ENCODE peak calls at places on chromosomes 11 and 22, in nine cellular contexts. A is body of pancreas, M is pancreas, O is thoracic aorta, Z is transverse colon, V is hepatocyte, I is PC-9, K is cardiac fibroblast, E is GM23338. W is an unnamed sample.

GRCh38 chr11:1652778-1653540 is 23.4 kb downstream of the KRTAP5-5 start:
- DNase-seq in E (peak), M (peak), I (no peak), O (peak), Z (peak), V (peak), A (peak), K (peak), W (peak)

GRCh38 chr11:45333506-45333971 is 47.4 kb upstream of the SYT13 start:
- DNase-seq in V (peak), A (peak), O (no peak), K (peak), Z (peak), M (no peak), E (peak), I (no peak), W (peak)

GRCh38 chr11:30585892-30586250 is 282 bp downstream of the MPPED2 start:
- DNase-seq in O (no peak), Z (peak), I (no peak), M (peak), K (no peak), A (peak), E (peak), V (peak), W (no peak)

GRCh38 chr11:2421996-2422395 is 21.4 kb downstream of the TSSC4 start:
- DNase-seq in K (no peak), V (no peak), Z (no peak), I (no peak), E (no peak), A (no peak), M (peak), O (no peak), W (no peak)

GRCh38 chr11:123545726-123546125 is 108.7 kb downstream of the SCN3B start:
- DNase-seq in V (no peak), I (no peak), K (no peak), A (no peak), E (no peak), M (no peak), O (no peak), Z (no peak), W (no peak)

GRCh38 chr11:90701040-90701439 is 478.2 kb upstream of the CHORDC1 start:
- DNase-seq in O (no peak), M (no peak), A (no peak), Z (no peak), K (peak), E (no peak), I (no peak), V (no peak), W (no peak)

GRCh38 chr11:12810497-12810896 is 136.3 kb downstream of the TEAD1 start:
- DNase-seq in K (peak), I (no peak), E (no peak), V (no peak), O (no peak), A (no peak), M (no peak), Z (no peak), W (no peak)

GRCh38 chr11:33642461-33643166 is 58.0 kb downstream of the C11orf91 start:
- DNase-seq in Z (no peak), E (no peak), V (no peak), K (no peak), A (no peak), M (no peak), I (peak), O (no peak), W (peak)

GRCh38 chr11:117097567-117098268 is 510 bp downstream of the SIK3 start:
- DNase-seq in K (no peak), I (no peak), M (peak), A (peak), E (peak), Z (peak), O (no peak), V (peak), W (peak)

GRCh38 chr22:38843716-38844660 is at the start of gene NPTXR:
- DNase-seq in K (no peak), V (peak), M (peak), A (peak), E (peak), Z (peak), I (no peak), O (no peak), W (peak)

GRCh38 chr11:116529210-116529609 is 243.6 kb downstream of the BUD13 start:
- DNase-seq in E (no peak), I (no peak), A (no peak), O (no peak), M (no peak), K (no peak), Z (no peak), V (no peak), W (no peak)

GRCh38 chr22:50119768-50120251 is 30.0 kb downstream of the MOV10L1 start:
- DNase-seq in M (no peak), Z (no peak), O (no peak), E (no peak), V (no peak), A (no peak), I (no peak), K (peak), W (no peak)

GRCh38 chr22:18044548-18045271 is 20.3 kb upstream of the MICAL3 start:
- DNase-seq in V (no peak), K (peak), E (no peak), I (no peak), M (peak), O (no peak), Z (no peak), A (peak), W (no peak)

GRCh38 chr11:43010042-43010441 is 301.8 kb upstream of the API5 start:
- DNase-seq in E (no peak), K (no peak), A (no peak), Z (no peak), V (no peak), O (no peak), M (no peak), I (no peak), W (no peak)

GRCh38 chr11:92449780-92450179 is 225.2 kb downstream of the FAT3 start:
- DNase-seq in V (no peak), A (no peak), M (no peak), I (no peak), O (no peak), K (no peak), E (no peak), Z (no peak), W (no peak)

GRCh38 chr11:76656087-76656531 is 14.4 kb downstream of the LRRC32 start:
- DNase-seq in K (no peak), O (no peak), E (no peak), I (no peak), A (no peak), Z (no peak), M (no peak), V (no peak), W (no peak)

GRCh38 chr11:20397281-20397680 is 9.8 kb downstream of the PRMT3 start:
- DNase-seq in E (peak), O (no peak), A (no peak), I (no peak), Z (no peak), V (peak), K (peak), M (no peak), W (peak)

GRCh38 chr22:28899199-28899853 is 16.0 kb downstream of the ZNRF3 start:
- DNase-seq in M (no peak), K (no peak), Z (no peak), O (no peak), I (no peak), V (no peak), A (no peak), E (no peak), W (peak)

GRCh38 chr22:44033689-44034088 is 9.6 kb downstream of the PARVB start:
- DNase-seq in I (no peak), M (no peak), A (no peak), V (peak), K (no peak), O (no peak), E (peak), Z (no peak), W (no peak)

GRCh38 chr11:117064275-117064674 is 34.0 kb downstream of the SIK3 start:
- DNase-seq in K (peak), I (peak), O (no peak), A (no peak), V (no peak), E (no peak), M (no peak), Z (no peak), W (peak)

GRCh38 chr22:45200862-45201511 is 37.3 kb downstream of the NUP50 start:
- DNase-seq in V (no peak), E (no peak), Z (no peak), O (no peak), I (no peak), A (no peak), M (no peak), K (peak), W (peak)

GRCh38 chr22:33996824-33997223 is 76.5 kb upstream of the LARGE1 start:
- DNase-seq in E (no peak), K (no peak), A (no peak), I (no peak), M (no peak), Z (no peak), V (no peak), O (no peak), W (no peak)

GRCh38 chr11:60950933-60951610 is 904 bp downstream of the SLC15A3 start:
- DNase-seq in A (no peak), O (no peak), V (peak), K (no peak), Z (no peak), M (no peak), I (no peak), E (peak), W (peak)

GRCh38 chr22:37254867-37255233 is 10.8 kb upstream of the RAC2 start:
- DNase-seq in O (no peak), V (no peak), I (no peak), Z (no peak), E (no peak), K (peak), A (no peak), M (no peak), W (peak)

GRCh38 chr11:118606844-118607228 is 579 bp upstream of the PHLDB1 start:
- DNase-seq in E (no peak), K (no peak), V (no peak), O (no peak), M (no peak), Z (no peak), A (no peak), I (no peak), W (no peak)

GRCh38 chr11:60334005-60334620 is 7.1 kb downstream of the MS4A6E start:
- DNase-seq in A (peak), M (no peak), K (peak), E (peak), I (no peak), O (no peak), V (peak), Z (peak), W (peak)

GRCh38 chr22:49566141-49566541 is 261.5 kb downstream of the BRD1 start:
- DNase-seq in A (no peak), M (no peak), Z (no peak), O (no peak), K (no peak), E (no peak), V (no peak), I (no peak), W (no peak)

GRCh38 chr22:25774575-25775026 is 32.6 kb downstream of the MYO18B start:
- DNase-seq in A (no peak), M (no peak), I (no peak), E (peak), K (no peak), O (no peak), Z (no peak), V (no peak), W (no peak)

GRCh38 chr11:90220391-90220790 is 2.5 kb downstream of the CHORDC1 start:
- DNase-seq in M (no peak), V (no peak), Z (no peak), I (peak), K (peak), O (no peak), E (no peak), A (no peak), W (peak)

GRCh38 chr11:126163074-126163700 is 48.3 kb downstream of the RPUSD4 start:
- DNase-seq in E (no peak), I (no peak), M (no peak), K (peak), V (peak), O (peak), Z (no peak), A (no peak), W (peak)

GRCh38 chr11:3230636-3231549 is 1.3 kb downstream of the MRGPRE start:
- DNase-seq in M (peak), O (no peak), E (no peak), I (no peak), A (no peak), Z (no peak), K (no peak), V (no peak), W (no peak)

GRCh38 chr11:69132301-69132670 is 23.4 kb upstream of the SMIM38 start:
- DNase-seq in A (no peak), M (no peak), K (no peak), I (no peak), E (no peak), Z (no peak), O (no peak), V (no peak), W (no peak)

GRCh38 chr22:44391026-44391425 is 78.3 kb upstream of the SHISAL1 start:
- DNase-seq in M (no peak), Z (no peak), E (no peak), O (no peak), A (no peak), K (no peak), V (no peak), I (peak), W (no peak)

GRCh38 chr11:96230686-96231085 is 112.3 kb downstream of the MAML2 start:
- DNase-seq in I (no peak), O (no peak), Z (no peak), M (no peak), E (no peak), A (no peak), V (no peak), K (no peak), W (no peak)

GRCh38 chr22:40805699-40806203 is 13.4 kb downstream of the SLC25A17 start:
- DNase-seq in M (no peak), E (no peak), I (no peak), K (no peak), V (no peak), A (no peak), O (no peak), Z (no peak), W (no peak)

GRCh38 chr22:40803292-40803691 is 15.9 kb downstream of the SLC25A17 start:
- DNase-seq in V (no peak), Z (no peak), I (no peak), O (no peak), M (no peak), E (no peak), A (no peak), K (no peak), W (no peak)

GRCh38 chr22:40806711-40807110 is 12.4 kb downstream of the SLC25A17 start:
- DNase-seq in O (no peak), Z (no peak), E (no peak), A (no peak), M (no peak), I (no peak), V (no peak), K (no peak), W (no peak)

GRCh38 chr22:40805239-40805638 is 13.9 kb downstream of the SLC25A17 start:
- DNase-seq in E (peak), Z (no peak), A (no peak), V (no peak), I (no peak), K (no peak), O (no peak), M (no peak), W (no peak)

DNA sequence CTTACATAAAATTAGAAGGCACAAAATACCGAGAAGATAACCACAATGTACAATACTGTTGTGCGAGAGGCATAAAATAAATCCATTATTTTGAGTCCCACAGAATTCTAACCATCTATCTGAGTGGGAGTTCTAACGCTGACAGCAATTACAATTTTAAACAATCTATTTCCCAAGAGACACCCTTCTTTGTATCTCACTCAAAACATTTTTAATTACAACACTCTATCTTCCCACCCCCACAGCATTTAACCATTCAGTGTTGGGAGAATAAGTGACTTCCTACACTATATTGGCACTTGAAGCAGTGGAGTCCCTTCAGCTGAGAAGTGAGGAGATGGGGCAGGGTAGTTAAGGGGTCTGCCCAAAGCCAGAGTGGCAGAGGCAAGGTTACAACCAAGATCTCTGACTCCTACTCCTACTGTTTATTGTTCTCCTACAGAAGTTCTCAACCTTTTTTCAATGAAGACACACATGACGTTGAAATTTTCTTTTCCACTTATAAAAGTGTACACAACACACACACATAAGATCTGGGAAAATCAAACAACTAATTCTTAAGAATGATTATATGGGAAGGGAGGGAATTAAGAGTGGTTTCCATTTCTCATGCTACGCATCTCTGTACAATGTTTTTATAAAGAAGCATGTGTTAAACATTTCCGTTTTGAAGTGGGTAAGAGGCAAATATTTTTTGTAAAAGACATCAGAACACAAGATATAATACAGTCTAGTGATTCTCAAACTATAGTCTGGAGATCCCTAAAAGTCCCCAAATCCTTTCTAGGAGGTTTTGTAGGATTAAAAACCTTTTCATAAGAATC is 10.9 kb downstream of the SLC25A17 start:
- DNase-seq in Z (no peak), O (no peak), V (no peak), I (no peak), E (no peak), A (no peak), M (no peak), K (peak), W (no peak)
- H3K4me3 ChIP-seq in Z (no peak), O (no peak), V (no peak), I (no peak), E (no peak), A (no peak), M (no peak), K (no peak), W (no peak)

DNA sequence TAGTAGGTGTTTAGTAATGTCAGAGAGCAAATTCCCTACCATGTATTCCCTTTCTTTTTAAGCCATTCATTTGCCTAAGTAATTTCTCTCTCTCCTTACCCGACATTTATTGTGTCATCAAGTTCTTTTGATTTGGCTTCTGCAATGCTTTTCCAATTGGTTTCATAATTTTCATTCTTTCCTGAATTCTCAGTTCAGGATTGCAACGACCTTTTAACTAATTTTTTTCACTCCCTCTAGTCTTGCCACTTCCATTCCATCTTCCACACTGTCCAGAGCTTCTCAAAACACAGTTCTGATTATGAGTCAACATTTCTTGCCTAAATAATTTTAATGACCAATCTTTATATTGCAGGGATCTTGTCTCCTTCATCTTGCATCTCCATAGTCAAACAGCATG is 41.2 kb upstream of the RAB30 start:
- DNase-seq in Z (no peak), A (no peak), I (no peak), E (no peak), K (no peak), M (no peak), V (no peak), O (no peak), W (no peak)
- TF ChIP-seq CTCF in Z (no peak), A (no peak), I (no peak), E (no peak), K (no peak), M (no peak), V (no peak), O (no peak), W (no peak)

GRCh38 chr22:26986051-26986881 is 328.9 kb downstream of the MIAT start:
- DNase-seq in O (no peak), A (no peak), E (no peak), M (no peak), I (no peak), Z (no peak), V (no peak), K (no peak), W (no peak)
- H3K4me3 ChIP-seq in O (no peak), A (no peak), E (no peak), M (no peak), I (no peak), Z (no peak), V (no peak), K (no peak), W (no peak)

DNA sequence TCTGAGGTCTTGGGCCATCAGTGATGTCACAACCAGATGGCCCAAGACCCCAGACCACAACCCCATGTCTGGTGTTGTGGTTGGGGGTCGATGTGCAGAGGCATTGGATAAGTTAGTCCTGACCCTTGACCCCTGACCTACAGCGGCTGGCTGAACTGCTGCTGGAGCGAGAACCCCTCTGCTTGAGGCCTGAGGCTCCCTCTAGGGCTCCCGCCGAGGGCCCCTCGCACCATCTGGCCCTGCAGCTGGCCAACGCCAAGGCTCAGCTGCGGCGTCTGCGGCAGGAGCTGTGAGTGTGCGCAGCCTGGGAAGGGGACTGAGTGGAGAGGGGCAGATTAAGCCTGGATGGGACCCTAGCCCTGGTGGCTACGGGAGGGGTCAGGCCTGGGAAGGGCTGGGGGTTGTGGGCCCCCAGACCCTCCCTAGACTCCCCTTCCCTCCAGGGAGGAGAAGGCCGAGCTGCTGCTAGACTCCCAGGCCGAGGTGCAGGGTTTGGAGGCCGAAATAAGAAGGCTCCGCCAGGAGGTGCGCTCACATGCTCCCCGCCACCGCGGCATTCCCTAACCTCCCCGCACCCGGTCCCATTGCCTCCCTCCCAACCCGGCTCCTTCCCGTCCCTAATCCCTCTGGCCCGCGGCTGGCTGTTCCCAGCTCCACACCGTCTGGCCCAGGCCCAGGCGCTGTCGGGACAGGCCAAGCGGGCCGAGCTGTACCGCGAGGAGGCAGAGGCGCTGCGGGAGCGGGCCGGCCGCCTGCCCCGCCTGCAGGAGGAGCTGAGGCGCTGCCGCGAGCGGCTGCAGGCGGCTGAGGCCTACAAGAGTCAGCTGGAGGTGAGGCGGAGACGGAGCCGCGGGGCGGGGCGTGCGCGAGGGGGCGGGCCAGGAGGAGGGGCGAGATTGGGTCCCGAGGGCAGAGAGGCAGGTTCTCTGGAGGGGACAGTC is 2.1 kb downstream of the CCDC88B start:
- DNase-seq in Z (peak), I (peak), V (peak), A (peak), E (peak), O (peak), K (peak), M (peak), W (peak)
- TF ChIP-seq CTCF in Z (peak), I (peak), V (peak), A (peak), E (no peak), O (peak), K (no peak), M (no peak), W (peak)

GRCh38 chr11:130435671-130436070 is 7.3 kb upstream of the ADAMTS8 start:
- DNase-seq in I (no peak), Z (no peak), K (peak), V (no peak), O (no peak), M (no peak), E (no peak), A (no peak), W (peak)
- H3K4me3 ChIP-seq in I (no peak), Z (no peak), K (no peak), V (no peak), O (no peak), M (no peak), E (no peak), A (no peak), W (no peak)